ENCODE peak calls at places on chromosome 18, in nine cellular contexts. W is fibroblast of the aortic adventitia, Q is HFF-Myc, S is RWPE2, F is AG10803, Y is cardiac muscle cell, T is esophagus squamous epithelium, E is transverse colon, O is pancreas. C is an unnamed sample.

GRCh38 chr18:54254265-54254758 is 15.0 kb upstream of the POLI start:
- DNase-seq in W (peak; percentile 15), Q (no peak), S (no peak), F (peak; percentile 42), Y (peak; percentile 58), T (no peak), E (no peak), O (no peak), C (no peak)

GRCh38 chr18:59606193-59607175 is 90.7 kb downstream of the CCBE1 start:
- DNase-seq in W (no peak), Q (peak; percentile 66), S (no peak), F (peak; percentile 42), Y (peak; percentile 33), T (no peak), E (no peak), O (no peak), C (no peak)

GRCh38 chr18:11053293-11053692 is 96.1 kb downstream of the PIEZO2 start:
- DNase-seq in W (no peak), Q (no peak), S (no peak), F (no peak), Y (no peak), T (no peak), E (no peak), O (no peak), C (no peak)

GRCh38 chr18:21991897-21992296 is 177.5 kb upstream of the GATA6 start:
- DNase-seq in W (no peak), Q (no peak), S (no peak), F (no peak), Y (no peak), T (no peak), E (no peak), O (no peak), C (no peak)

GRCh38 chr18:77366725-77367641 is 117.3 kb downstream of the GALR1 start:
- DNase-seq in W (no peak), Q (no peak), S (no peak), F (peak; percentile 26), Y (peak; percentile 2), T (no peak), E (peak; percentile 36), O (peak; percentile 67), C (no peak)

GRCh38 chr18:12886498-12887126 is 2.6 kb upstream of the PTPN2 start:
- DNase-seq in W (no peak), Q (no peak), S (no peak), F (peak; percentile 13), Y (no peak), T (no peak), E (no peak), O (no peak), C (no peak)

GRCh38 chr18:67265464-67266245 is 250.9 kb downstream of the DSEL start:
- DNase-seq in W (peak; percentile 94), Q (no peak), S (no peak), F (peak; percentile 79), Y (peak; percentile 71), T (no peak), E (no peak), O (no peak), C (no peak)

GRCh38 chr18:331231-331771 is 63.5 kb upstream of the THOC1 start:
- DNase-seq in W (peak; percentile 22), Q (peak; percentile 4), S (no peak), F (peak; percentile 76), Y (peak; percentile 42), T (no peak), E (no peak), O (no peak), C (no peak)

GRCh38 chr18:37980556-37980955 is 415.0 kb upstream of the CELF4 start:
- DNase-seq in W (no peak), Q (no peak), S (no peak), F (no peak), Y (no peak), T (no peak), E (no peak), O (no peak), C (no peak)

GRCh38 chr18:57803119-57803969 is at the start of gene ATP8B1:
- DNase-seq in W (peak; percentile 74), Q (no peak), S (peak; percentile 92), F (peak; percentile 77), Y (peak; percentile 81), T (no peak), E (peak; percentile 96), O (peak; percentile 99), C (peak; percentile 94)

GRCh38 chr18:9410515-9410914 is 64.8 kb upstream of the RALBP1 start:
- DNase-seq in W (no peak), Q (no peak), S (no peak), F (no peak), Y (no peak), T (no peak), E (no peak), O (no peak), C (no peak)

GRCh38 chr18:61896767-61897166 is 4.0 kb upstream of the RNF152 start:
- DNase-seq in W (peak; percentile 80), Q (no peak), S (peak; percentile 81), F (peak; percentile 60), Y (peak; percentile 64), T (no peak), E (peak; percentile 43), O (no peak), C (no peak)

GRCh38 chr18:29172151-29173015 is 995.5 kb upstream of the CDH2 start:
- DNase-seq in W (peak; percentile 70), Q (no peak), S (no peak), F (peak; percentile 66), Y (peak; percentile 27), T (no peak), E (no peak), O (no peak), C (no peak)

GRCh38 chr18:616380-616995 is 19.7 kb downstream of the CLUL1 start:
- DNase-seq in W (peak; percentile 82), Q (peak; percentile 19), S (no peak), F (peak; percentile 61), Y (peak; percentile 79), T (no peak), E (no peak), O (no peak), C (no peak)

GRCh38 chr18:57698571-57699276 is 77.1 kb upstream of the NARS1 start:
- DNase-seq in W (peak; percentile 72), Q (no peak), S (no peak), F (peak; percentile 71), Y (peak; percentile 67), T (no peak), E (no peak), O (no peak), C (no peak)

GRCh38 chr18:50358844-50359243 is 16.0 kb upstream of the SKA1 start:
- DNase-seq in W (no peak), Q (no peak), S (no peak), F (no peak), Y (no peak), T (no peak), E (no peak), O (no peak), C (no peak)

GRCh38 chr18:50350699-50351098 is 24.1 kb upstream of the SKA1 start:
- DNase-seq in W (no peak), Q (no peak), S (no peak), F (no peak), Y (no peak), T (no peak), E (no peak), O (no peak), C (no peak)

GRCh38 chr18:50359806-50360205 is 15.0 kb upstream of the SKA1 start:
- DNase-seq in W (no peak), Q (no peak), S (no peak), F (no peak), Y (no peak), T (no peak), E (no peak), O (no peak), C (no peak)

DNA sequence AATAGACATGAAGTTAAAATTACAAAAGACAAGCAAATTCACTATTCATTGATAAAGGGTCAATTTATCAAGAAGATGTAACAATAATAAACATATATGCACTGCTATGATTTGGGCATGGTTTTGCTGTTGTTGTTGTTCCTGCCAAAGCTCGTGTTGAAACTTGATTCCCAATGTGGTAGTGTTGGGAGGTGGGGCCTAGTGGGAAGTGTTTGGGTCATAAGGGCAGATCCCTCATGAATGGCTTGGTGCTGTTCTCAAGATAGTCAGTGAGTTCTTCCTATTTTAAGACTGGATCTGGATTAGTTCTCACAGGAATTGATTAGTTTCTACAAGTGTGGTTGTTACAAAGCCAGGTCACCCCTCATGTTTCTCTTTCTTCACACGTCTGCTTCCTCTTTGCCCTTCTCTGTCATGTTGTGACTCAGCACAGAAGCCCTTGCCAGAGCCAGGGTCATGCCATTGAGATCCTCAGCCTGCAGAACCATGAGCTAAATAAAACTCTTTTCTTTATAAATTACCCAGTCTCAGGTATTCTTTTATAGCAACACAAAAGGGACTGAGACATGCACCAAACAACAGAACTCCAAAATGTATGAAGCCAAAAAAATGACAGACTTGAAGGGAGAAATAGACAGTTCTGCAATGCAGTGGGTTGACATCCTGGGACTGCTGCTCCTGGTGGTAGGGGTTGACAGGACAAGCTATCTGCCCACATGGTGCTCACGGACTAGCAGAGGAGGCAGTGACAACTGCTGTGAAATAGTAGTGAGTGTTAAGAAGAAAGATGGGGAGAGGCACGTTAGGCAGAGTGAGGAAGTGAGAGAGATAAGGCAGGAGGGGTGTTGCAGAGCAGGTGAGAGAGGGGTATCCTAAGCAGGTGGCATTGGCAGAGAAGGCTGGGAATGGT is 18.6 kb upstream of the SKA1 start:
- DNase-seq in W (no peak), Q (no peak), S (no peak), F (peak; percentile 8), Y (peak; percentile 20), T (no peak), E (no peak), O (no peak), C (no peak)
- TF ChIP-seq CTCF in W (peak; percentile 8), Q (peak; percentile 9), S (no peak), F (peak; percentile 23), Y (peak; percentile 13), T (no peak), E (no peak), O (no peak), C (no peak)

GRCh38 chr18:79680100-79680879 is 687 bp downstream of the CTDP1 start:
- DNase-seq in W (peak; percentile 45), Q (no peak), S (no peak), F (peak; percentile 49), Y (peak; percentile 58), T (no peak), E (peak; percentile 61), O (peak; percentile 65), C (no peak)
- TF ChIP-seq CTCF in W (no peak), Q (no peak), S (peak; percentile 28), F (no peak), Y (no peak), T (no peak), E (peak; percentile 6), O (no peak), C (peak; percentile 47)

GRCh38 chr18:55927831-55928230 is 339.8 kb upstream of the TCF4 start:
- DNase-seq in W (peak; percentile 66), Q (peak; percentile 87), S (no peak), F (peak; percentile 96), Y (peak; percentile 21), T (no peak), E (no peak), O (no peak), C (no peak)
- TF ChIP-seq CTCF in W (no peak), Q (no peak), S (no peak), F (no peak), Y (no peak), T (no peak), E (no peak), O (no peak), C (no peak)

GRCh38 chr18:39966275-39966674 is 1988.8 kb upstream of the PIK3C3 start:
- DNase-seq in W (no peak), Q (no peak), S (no peak), F (no peak), Y (no peak), T (no peak), E (no peak), O (no peak), C (no peak)
- TF ChIP-seq CTCF in W (no peak), Q (peak; percentile 12), S (peak; percentile 45), F (peak; percentile 33), Y (peak; percentile 34), T (peak; percentile 9), E (no peak), O (no peak), C (peak; percentile 39)

C was measured in chondrocyte.